ENCODE peak calls at places on chromosome 10, in nine cellular contexts. J is hepatocyte; H is SW480; D is effector memory CD8-positive, alpha-beta T cell; L is activated naive CD4-positive, alpha-beta T cell; B is HS-27A; X is kidney epithelial cell; P is lower lobe of right lung; Y is upper lobe of right lung. F is an unnamed sample.

GRCh38 chr10:15067154-15067553 is 21.4 kb downstream of the ACBD7 start:
- DNase-seq in J (no peak), H (no peak), D (no peak), L (no peak), B (no peak), X (no peak), P (no peak), Y (no peak), F (no peak)

GRCh38 chr10:7251696-7252465 is 159.0 kb downstream of the SFMBT2 start:
- DNase-seq in J (no peak), H (no peak), D (no peak), L (no peak), B (no peak), X (no peak), P (no peak), Y (no peak), F (no peak)

GRCh38 chr10:119701861-119702260 is 24.0 kb upstream of the INPP5F start:
- DNase-seq in J (no peak), H (no peak), D (no peak), L (no peak), B (no peak), X (no peak), P (no peak), Y (no peak), F (no peak)

GRCh38 chr10:88911121-88911520 is 31.1 kb downstream of the STAMBPL1 start:
- DNase-seq in J (no peak), H (no peak), D (no peak), L (no peak), B (no peak), X (no peak), P (no peak), Y (no peak), F (no peak)

GRCh38 chr10:106147050-106147449 is 1017.5 kb downstream of the SORCS1 start:
- DNase-seq in J (peak; percentile 13), H (no peak), D (no peak), L (no peak), B (no peak), X (no peak), P (no peak), Y (no peak), F (no peak)

GRCh38 chr10:30557884-30558283 is 71.7 kb downstream of the LYZL2 start:
- DNase-seq in J (peak; percentile 46), H (peak; percentile 37), D (no peak), L (no peak), B (no peak), X (peak; percentile 38), P (no peak), Y (no peak), F (peak; percentile 78)

GRCh38 chr10:3402334-3402733 is 229.8 kb upstream of the PITRM1 start:
- DNase-seq in J (no peak), H (no peak), D (no peak), L (no peak), B (no peak), X (no peak), P (no peak), Y (no peak), F (no peak)

GRCh38 chr10:74290703-74291102 is 139.7 kb downstream of the ADK start:
- DNase-seq in J (no peak), H (no peak), D (no peak), L (no peak), B (no peak), X (no peak), P (no peak), Y (no peak), F (no peak)

GRCh38 chr10:131936756-131937155 is 35.9 kb downstream of the PPP2R2D start:
- DNase-seq in J (no peak), H (no peak), D (no peak), L (no peak), B (no peak), X (no peak), P (no peak), Y (peak; percentile 21), F (no peak)

GRCh38 chr10:80454526-80455460 is 683 bp downstream of the TSPAN14 start:
- DNase-seq in J (peak; percentile 67), H (peak; percentile 32), D (no peak), L (no peak), B (no peak), X (no peak), P (peak; percentile 76), Y (peak; percentile 85), F (no peak)

GRCh38 chr10:34260904-34261303 is 554.2 kb downstream of the PARD3 start:
- DNase-seq in J (no peak), H (no peak), D (no peak), L (no peak), B (no peak), X (no peak), P (no peak), Y (no peak), F (no peak)

GRCh38 chr10:93904901-93905300 is 11.1 kb downstream of the SLC35G1 start:
- DNase-seq in J (no peak), H (no peak), D (no peak), L (no peak), B (no peak), X (no peak), P (no peak), Y (no peak), F (no peak)

GRCh38 chr10:90313548-90314325 is 544.1 kb downstream of the HTR7 start:
- DNase-seq in J (no peak), H (no peak), D (no peak), L (no peak), B (no peak), X (no peak), P (no peak), Y (no peak), F (no peak)

GRCh38 chr10:107391901-107392300 is 227.4 kb upstream of the SORCS1 start:
- DNase-seq in J (no peak), H (no peak), D (no peak), L (no peak), B (no peak), X (no peak), P (no peak), Y (no peak), F (no peak)

GRCh38 chr10:78420946-78421732 is 387.5 kb downstream of the RPS24 start:
- DNase-seq in J (no peak), H (no peak), D (no peak), L (no peak), B (no peak), X (no peak), P (no peak), Y (no peak), F (no peak)

GRCh38 chr10:75717126-75717916 is 285.9 kb downstream of the LRMDA start:
- DNase-seq in J (no peak), H (peak; percentile 37), D (no peak), L (no peak), B (no peak), X (no peak), P (no peak), Y (no peak), F (no peak)

GRCh38 chr10:125389648-125390047 is 229.3 kb upstream of the CTBP2 start:
- DNase-seq in J (no peak), H (no peak), D (no peak), L (no peak), B (no peak), X (no peak), P (no peak), Y (no peak), F (no peak)

GRCh38 chr10:62130948-62131347 is 137.7 kb downstream of the RTKN2 start:
- DNase-seq in J (no peak), H (no peak), D (no peak), L (no peak), B (peak; percentile 43), X (no peak), P (no peak), Y (no peak), F (no peak)

GRCh38 chr10:36256905-36257304 is 614.8 kb upstream of the FZD8 start:
- DNase-seq in J (peak; percentile 13), H (no peak), D (no peak), L (no peak), B (no peak), X (no peak), P (no peak), Y (no peak), F (no peak)

GRCh38 chr10:84108797-84109196 is 30.5 kb upstream of the GHITM start:
- DNase-seq in J (no peak), H (no peak), D (no peak), L (no peak), B (no peak), X (no peak), P (no peak), Y (no peak), F (no peak)

GRCh38 chr10:102814873-102815661 is 22.1 kb downstream of the CYP17A1 start:
- DNase-seq in J (peak; percentile 54), H (no peak), D (no peak), L (no peak), B (no peak), X (no peak), P (peak; percentile 81), Y (peak; percentile 84), F (no peak)

GRCh38 chr10:125375210-125375609 is 214.8 kb upstream of the CTBP2 start:
- DNase-seq in J (no peak), H (peak; percentile 30), D (no peak), L (no peak), B (no peak), X (peak; percentile 5), P (no peak), Y (no peak), F (peak; percentile 12)

GRCh38 chr10:113047963-113048781 is 98.1 kb downstream of the TCF7L2 start:
- DNase-seq in J (no peak), H (no peak), D (no peak), L (no peak), B (no peak), X (peak; percentile 76), P (no peak), Y (no peak), F (no peak)

GRCh38 chr10:80468002-80468401 is 13.9 kb downstream of the TSPAN14 start:
- DNase-seq in J (no peak), H (no peak), D (no peak), L (peak; percentile 62), B (no peak), X (no peak), P (peak; percentile 83), Y (peak; percentile 85), F (no peak)

GRCh38 chr10:8731415-8732110 is 677.1 kb downstream of the GATA3 start:
- DNase-seq in J (no peak), H (no peak), D (no peak), L (no peak), B (no peak), X (no peak), P (no peak), Y (no peak), F (no peak)

GRCh38 chr10:119449760-119450461 is 92.6 kb downstream of the RGS10 start:
- DNase-seq in J (no peak), H (peak; percentile 77), D (no peak), L (no peak), B (peak; percentile 1), X (no peak), P (peak; percentile 54), Y (peak; percentile 67), F (no peak)

GRCh38 chr10:102399217-102400021 is 3.9 kb downstream of the NFKB2 start:
- DNase-seq in J (peak; percentile 94), H (peak; percentile 79), D (peak; percentile 86), L (peak; percentile 84), B (no peak), X (no peak), P (peak; percentile 95), Y (peak; percentile 95), F (peak; percentile 81)

GRCh38 chr10:5651086-5651764 is 15.2 kb downstream of the ASB13 start:
- DNase-seq in J (no peak), H (no peak), D (no peak), L (no peak), B (no peak), X (no peak), P (no peak), Y (no peak), F (no peak)

GRCh38 chr10:103451871-103452713 is at the start of gene CALHM2:
- DNase-seq in J (peak; percentile 77), H (peak; percentile 27), D (peak; percentile 46), L (peak; percentile 48), B (no peak), X (no peak), P (peak; percentile 77), Y (peak; percentile 82), F (peak; percentile 28)

GRCh38 chr10:95217476-95217875 is 23.4 kb downstream of the ACSM6 start:
- DNase-seq in J (no peak), H (no peak), D (no peak), L (no peak), B (no peak), X (no peak), P (no peak), Y (no peak), F (no peak)

GRCh38 chr10:124049484-124049883 is 43.9 kb downstream of the CHST15 start:
- DNase-seq in J (no peak), H (peak; percentile 33), D (no peak), L (no peak), B (no peak), X (peak; percentile 42), P (no peak), Y (no peak), F (no peak)